ENCODE peak calls at places on chromosomes 11 and 22, in nine cellular contexts. D is OCI-LY7, Q is GM23338, K is GM23248, S is hepatocyte, H is MM.1S, P is neural progenitor cell, I is PC-3, U is SK-N-SH. A is an unnamed sample.
A peak's percentile ranks its signal among the peaks of the same experiment; 100 is the strongest.

GRCh38 chr11:2670541-2671100 is 29.2 kb downstream of the KCNQ1OT1 start:
- DNase-seq in K (no peak), H (no peak), S (no peak), D (no peak), U (no peak), Q (no peak), P (no peak), I (no peak), A (no peak)

GRCh38 chr11:32244453-32244852 is 153.6 kb downstream of the RCN1 start:
- DNase-seq in Q (no peak), P (no peak), S (no peak), I (no peak), D (no peak), K (no peak), H (no peak), U (no peak), A (no peak)

GRCh38 chr11:116646191-116646590 is 126.6 kb downstream of the BUD13 start:
- DNase-seq in U (no peak), K (no peak), P (no peak), S (no peak), I (no peak), Q (no peak), H (no peak), D (no peak), A (no peak)

GRCh38 chr22:30212363-30212995 is 34.1 kb downstream of the LIF start:
- DNase-seq in K (peak; percentile 97), Q (no peak), S (peak; percentile 84), H (no peak), U (peak; percentile 30), D (no peak), I (peak; percentile 95), P (no peak), A (peak; percentile 93)

GRCh38 chr22:39290724-39291161 is 28.7 kb downstream of the RPL3 start:
- DNase-seq in H (no peak), S (peak; percentile 75), U (no peak), D (no peak), Q (no peak), K (peak; percentile 20), I (peak; percentile 45), P (no peak), A (no peak)

GRCh38 chr22:49880281-49880680 is 26.6 kb downstream of the ZBED4 start:
- DNase-seq in P (no peak), U (no peak), D (no peak), K (no peak), H (no peak), I (no peak), Q (peak; percentile 57), S (no peak), A (no peak)

GRCh38 chr11:130099356-130099755 is 29.7 kb downstream of the APLP2 start:
- DNase-seq in K (no peak), I (no peak), H (no peak), S (no peak), P (no peak), D (no peak), U (no peak), Q (no peak), A (no peak)

GRCh38 chr11:130209128-130209932 is 49.7 kb downstream of the ST14 start:
- DNase-seq in P (no peak), K (no peak), D (no peak), S (no peak), U (peak; percentile 79), Q (no peak), I (no peak), H (no peak), A (no peak)

GRCh38 chr11:12053606-12054361 is 45.4 kb upstream of the DKK3 start:
- DNase-seq in Q (no peak), D (no peak), P (no peak), S (no peak), I (no peak), U (no peak), K (peak; percentile 86), H (no peak), A (no peak)

GRCh38 chr11:36577373-36577772 is 9.6 kb downstream of the RAG1 start:
- DNase-seq in P (no peak), K (no peak), U (no peak), Q (no peak), D (no peak), S (no peak), I (no peak), H (no peak), A (no peak)

GRCh38 chr11:35177370-35177769 is 38.4 kb downstream of the CD44 start:
- DNase-seq in U (no peak), I (no peak), D (no peak), Q (no peak), K (no peak), P (no peak), H (no peak), S (no peak), A (no peak)

GRCh38 chr11:67372993-67373915 is at the start of gene CLCF1:
- DNase-seq in K (peak; percentile 94), P (peak; percentile 85), U (peak; percentile 90), D (peak; percentile 60), Q (peak; percentile 83), H (peak; percentile 75), S (peak; percentile 89), I (peak; percentile 89), A (no peak)

GRCh38 chr22:18152519-18152918 is 2.5 kb downstream of the USP18 start:
- DNase-seq in U (no peak), Q (no peak), K (no peak), P (no peak), H (no peak), D (no peak), S (no peak), I (no peak), A (no peak)

GRCh38 chr11:34150494-34151151 is 45.2 kb downstream of the NAT10 start:
- DNase-seq in Q (no peak), H (no peak), D (no peak), S (no peak), I (no peak), K (peak; percentile 89), U (peak; percentile 82), P (no peak), A (no peak)

GRCh38 chr11:128886401-128887119 is 4.6 kb upstream of the KCNJ5 start:
- DNase-seq in K (no peak), P (peak; percentile 54), D (peak; percentile 24), U (peak; percentile 62), Q (peak; percentile 53), H (peak; percentile 25), I (peak; percentile 66), S (peak; percentile 38), A (no peak)

GRCh38 chr22:49084203-49084602 is 743.5 kb downstream of the BRD1 start:
- DNase-seq in U (no peak), I (peak; percentile 2), D (no peak), P (no peak), Q (no peak), K (no peak), S (no peak), H (no peak), A (peak; percentile 37)

GRCh38 chr11:2144549-2145220 is 5.5 kb upstream of the IGF2 start:
- DNase-seq in D (no peak), U (no peak), S (no peak), I (no peak), P (no peak), H (no peak), K (no peak), Q (no peak), A (no peak)

GRCh38 chr11:64890084-64890944 is 11.9 kb upstream of the EHD1 start:
- DNase-seq in P (no peak), D (no peak), K (no peak), U (no peak), H (no peak), I (no peak), S (no peak), Q (no peak), A (no peak)

GRCh38 chr11:102564110-102564509 is 33.6 kb upstream of the MMP7 start:
- DNase-seq in U (no peak), S (peak; percentile 56), H (peak; percentile 21), K (peak; percentile 87), P (no peak), I (peak; percentile 99), Q (no peak), D (no peak), A (peak; percentile 74)

GRCh38 chr22:46734830-46735453 is 3.1 kb downstream of the CERK start:
- DNase-seq in Q (no peak), P (no peak), S (peak; percentile 7), U (no peak), D (peak; percentile 88), K (no peak), I (no peak), H (no peak), A (no peak)

GRCh38 chr22:41524809-41525449 is 19.3 kb downstream of the POLR3H start:
- DNase-seq in I (no peak), U (no peak), P (no peak), K (no peak), Q (peak; percentile 58), S (no peak), D (no peak), H (no peak), A (no peak)
- TF ChIP-seq EZH2phosphoT487 in I (no peak), U (no peak), P (no peak), K (no peak), Q (no peak), S (no peak), D (no peak), H (no peak), A (no peak)

GRCh38 chr11:18700375-18700774 is 1.8 kb downstream of the TMEM86A start:
- DNase-seq in I (peak; percentile 33), U (no peak), P (no peak), K (no peak), D (no peak), H (no peak), Q (no peak), S (no peak), A (no peak)
- TF ChIP-seq EZH2phosphoT487 in I (no peak), U (no peak), P (no peak), K (no peak), D (no peak), H (no peak), Q (no peak), S (no peak), A (no peak)

DNA sequence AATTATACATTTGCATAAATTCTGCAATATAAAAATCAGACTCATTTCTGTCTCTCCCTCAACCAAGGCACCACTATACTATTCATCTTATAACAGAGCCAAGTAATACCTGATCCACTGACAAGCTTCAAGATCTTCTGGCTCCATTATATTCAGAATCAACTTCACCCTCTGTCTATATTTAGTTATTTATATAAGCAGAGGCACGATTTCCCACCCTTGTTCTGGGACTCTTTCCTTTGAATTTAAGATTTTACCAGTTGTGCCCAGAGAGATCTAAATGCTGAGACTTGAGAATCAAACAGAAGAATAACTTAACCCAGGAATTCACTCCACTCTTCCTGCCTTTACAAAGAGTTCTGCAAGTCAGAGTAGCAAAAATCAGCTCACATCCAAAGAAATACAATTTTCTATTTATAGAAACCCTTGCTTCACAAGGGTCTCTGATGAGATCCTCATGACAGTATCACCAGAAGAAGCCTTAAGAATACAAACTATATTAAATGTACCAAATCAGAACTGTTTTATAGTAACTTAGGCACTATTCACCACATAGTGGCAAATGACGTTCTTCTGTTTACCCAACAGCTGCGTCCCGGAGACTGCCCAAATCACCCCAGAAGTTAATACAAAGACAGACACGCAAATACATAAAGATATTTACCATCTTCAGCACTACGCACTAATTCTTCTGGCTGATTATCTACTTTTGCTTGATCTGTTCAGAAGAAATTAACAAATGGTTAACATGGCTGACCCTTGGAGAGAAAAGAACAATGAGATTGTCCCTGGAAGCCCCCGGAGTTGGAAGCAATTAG is 32.3 kb upstream of the CCDC89 start:
- DNase-seq in D (no peak), Q (no peak), I (no peak), H (no peak), K (peak; percentile 34), S (no peak), P (no peak), U (no peak), A (no peak)
- TF ChIP-seq EZH2phosphoT487 in D (no peak), Q (no peak), I (no peak), H (no peak), K (no peak), S (no peak), P (no peak), U (no peak), A (no peak)

GRCh38 chr11:46285173-46285572 is 7.7 kb downstream of the CREB3L1 start:
- DNase-seq in Q (no peak), P (no peak), I (no peak), K (peak; percentile 64), D (no peak), U (no peak), S (no peak), H (no peak), A (no peak)
- TF ChIP-seq EZH2phosphoT487 in Q (no peak), P (no peak), I (no peak), K (no peak), D (no peak), U (no peak), S (no peak), H (no peak), A (no peak)